ENCODE peak calls at places on chromosomes 11 and 22, in four cellular contexts. E, B, N and T are unnamed samples.

GRCh38 chr11:78860720-78861422 is 286.2 kb upstream of the NARS2 start:
- DNase-seq in E (no peak), B (no peak), N (peak; percentile 45), T (no peak)

GRCh38 chr11:69398529-69399492 is 82.7 kb upstream of the LINC01488 start:
- DNase-seq in E (no peak), N (no peak), B (no peak), T (no peak)

GRCh38 chr22:44448271-44448780 is 49.7 kb downstream of the RTL6 start:
- DNase-seq in N (peak; percentile 11), E (no peak), B (no peak), T (peak; percentile 64)

GRCh38 chr11:96279421-96280290 is 63.3 kb downstream of the MAML2 start:
- DNase-seq in N (no peak), B (no peak), E (no peak), T (no peak)

GRCh38 chr11:72006309-72007088 is 7.8 kb downstream of the IL18BP start:
- DNase-seq in E (no peak), B (no peak), N (no peak), T (no peak)

GRCh38 chr11:68354181-68354872 is 41.9 kb downstream of the LRP5 start:
- DNase-seq in E (peak; percentile 91), N (peak; percentile 29), B (no peak), T (peak; percentile 48)

GRCh38 chr11:613369-613968 is 2.3 kb downstream of the IRF7 start:
- DNase-seq in B (peak; percentile 87), N (no peak), E (peak; percentile 89), T (peak; percentile 84)

GRCh38 chr11:76771446-76772099 is 11.6 kb upstream of the TSKU start:
- DNase-seq in N (peak; percentile 42), B (no peak), E (no peak), T (no peak)

GRCh38 chr11:10324474-10324873 is 19.6 kb downstream of the ADM start:
- DNase-seq in B (no peak), N (no peak), E (no peak), T (no peak)

GRCh38 chr22:19063581-19064353 is 58.4 kb downstream of the DGCR2 start:
- DNase-seq in E (peak; percentile 44), N (no peak), B (no peak), T (no peak)

GRCh38 chr22:31295413-31295812 is 3.1 kb upstream of the PIK3IP1 start:
- DNase-seq in N (no peak), B (no peak), E (no peak), T (no peak)

GRCh38 chr11:60954421-60954820 is 2.4 kb upstream of the SLC15A3 start:
- DNase-seq in N (no peak), B (no peak), E (no peak), T (no peak)
- H3K4me3 ChIP-seq in N (no peak overlapping the region), B (no peak overlapping the region), E (no peak overlapping the region), T (no peak overlapping the region)

GRCh38 chr11:12806113-12806512 is 131.9 kb downstream of the TEAD1 start:
- DNase-seq in B (no peak), E (no peak), N (no peak), T (no peak)

GRCh38 chr11:12810497-12810896 is 136.3 kb downstream of the TEAD1 start:
- DNase-seq in E (no peak), N (no peak), B (no peak), T (no peak)

GRCh38 chr11:12807621-12808020 is 133.4 kb downstream of the TEAD1 start:
- DNase-seq in N (no peak), B (no peak), E (no peak), T (no peak)

GRCh38 chr11:12811861-12812260 is 137.6 kb downstream of the TEAD1 start:
- DNase-seq in E (no peak), B (no peak), N (no peak), T (no peak)

GRCh38 chr11:12808519-12808918 is 134.3 kb downstream of the TEAD1 start:
- DNase-seq in N (no peak), E (no peak), B (no peak), T (no peak)
- H3K4me1 ChIP-seq in N (no peaks in the 10 kb centered on the region), E (peaks cover 34% of the 10 kb centered on the region), B (no peaks in the 10 kb centered on the region), T (peaks cover 35% of the 10 kb centered on the region)

GRCh38 chr11:48041877-48042698 is 61.7 kb downstream of the PTPRJ start:
- DNase-seq in E (no peak), B (no peak), N (no peak), T (no peak)
- H3K4me3 ChIP-seq in E (no peak overlapping the region), B (no peak overlapping the region), N (no peak overlapping the region), T (no peak overlapping the region)

GRCh38 chr11:33258631-33259184 is 1.5 kb downstream of the HIPK3 start:
- DNase-seq in B (no peak), E (no peak), N (no peak), T (no peak)
- H3K4me1 ChIP-seq in B (peaks cover 8% of the 10 kb centered on the region), E (peaks cover 47% of the 10 kb centered on the region), N (peaks cover 8% of the 10 kb centered on the region), T (no peaks in the 10 kb centered on the region)

GRCh38 chr22:50271519-50271970 is 1.4 kb upstream of the MAPK11 start:
- DNase-seq in E (no peak), B (peak; percentile 55), N (peak; percentile 91), T (peak; percentile 87)
- H3K4me3 ChIP-seq in E (peak overlapping the region; percentile 62), B (peak overlapping the region; percentile 64), N (peak overlapping the region; percentile 22), T (peak overlapping the region; percentile 65)

GRCh38 chr11:35007277-35007676 is 90.9 kb downstream of the PDHX start:
- DNase-seq in E (no peak), N (no peak), B (no peak), T (no peak)
- H3K4me1 ChIP-seq in E (peaks cover 27% of the 10 kb centered on the region), N (peaks cover 22% of the 10 kb centered on the region), B (peaks cover 15% of the 10 kb centered on the region), T (no peaks in the 10 kb centered on the region)

DNA sequence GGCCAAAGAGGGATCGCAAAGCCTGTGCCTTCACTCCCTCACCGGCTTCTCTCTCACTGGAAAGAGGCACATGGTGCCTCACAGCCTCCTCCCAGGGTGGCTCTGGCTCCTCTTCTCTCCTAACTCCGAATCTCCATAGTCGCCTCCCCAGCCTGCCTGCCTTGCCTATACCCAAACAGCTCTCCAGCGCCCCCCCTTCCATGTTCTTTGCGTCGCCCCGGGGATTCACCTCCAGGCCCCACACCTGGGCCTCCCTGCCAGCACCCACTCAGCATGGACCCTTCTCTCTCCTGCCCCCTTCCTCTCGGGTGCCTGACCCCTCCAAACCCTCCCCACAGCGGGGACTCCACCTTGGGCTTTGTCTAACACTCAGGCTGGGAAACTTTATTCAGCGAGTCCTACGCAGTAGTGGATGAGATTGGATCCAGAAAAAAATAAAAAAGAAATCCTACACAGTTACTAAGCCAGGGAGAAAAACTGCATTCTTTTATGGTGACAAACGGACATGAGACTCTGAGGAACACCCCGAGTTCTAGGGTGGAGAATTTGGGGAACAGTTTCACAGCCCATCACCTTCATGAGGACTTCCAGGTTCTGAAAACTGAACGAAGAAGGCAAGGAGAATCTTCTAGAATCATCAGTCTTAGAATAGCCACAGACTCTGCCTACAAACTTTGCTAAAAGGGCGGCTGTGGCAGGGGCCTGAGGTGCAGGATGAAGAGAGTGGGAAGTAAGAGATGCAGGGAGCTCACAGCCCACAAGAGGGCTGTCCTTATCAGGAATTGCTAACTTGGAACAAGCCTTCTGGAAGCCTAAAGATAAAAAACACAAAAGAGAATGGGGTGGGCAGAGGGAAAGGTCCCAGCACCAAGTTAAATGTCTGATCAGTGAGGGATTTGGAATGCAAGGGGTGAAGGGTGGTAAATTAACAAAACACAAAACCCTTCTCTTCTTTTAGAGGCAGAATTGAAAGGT is 5.3 kb downstream of the PPM1F start:
- DNase-seq in N (peak; percentile 30), B (no peak), E (no peak), T (no peak)
- H3K4me3 ChIP-seq in N (no peak overlapping the region), B (no peak overlapping the region), E (no peak overlapping the region), T (no peak overlapping the region)